ENCODE peak calls at places on chromosomes 3 and 15, in six cellular contexts. C is WERI-Rb-1, F is fibroblast of the aortic adventitia, K is GM13976, N is cardiac muscle cell, L is lung. V is an unnamed sample.

GRCh38 chr3:26921054-26921453 is 298.5 kb downstream of the LRRC3B start:
- DNase-seq in C (no peak), L (no peak), K (no peak), F (no peak), N (no peak), V (no peak)

GRCh38 chr3:89107461-89108035 is at the start of gene EPHA3:
- DNase-seq in F (peak), K (peak), N (peak), C (peak), L (peak), V (peak)

GRCh38 chr3:176351408-176351807 is 845.9 kb downstream of the TBL1XR1 start:
- DNase-seq in F (peak), N (peak), C (no peak), L (no peak), K (no peak), V (no peak)

GRCh38 chr15:87575896-87576295 is 680.6 kb downstream of the NTRK3 start:
- DNase-seq in C (no peak), L (no peak), K (no peak), F (no peak), N (no peak), V (no peak)

GRCh38 chr3:178810173-178810572 is 261.4 kb downstream of the ZMAT3 start:
- DNase-seq in F (no peak), K (no peak), C (no peak), N (no peak), L (no peak), V (no peak)

GRCh38 chr15:28113426-28114113 is 14.5 kb upstream of the OCA2 start:
- DNase-seq in F (no peak), N (no peak), C (no peak), K (no peak), L (no peak), V (no peak)

GRCh38 chr15:23416349-23417276 is 30.4 kb downstream of the GOLGA6L2 start:
- DNase-seq in K (no peak), C (no peak), F (no peak), N (no peak), L (no peak), V (no peak)

GRCh38 chr3:39639344-39640236 is 169.8 kb upstream of the MYRIP start:
- DNase-seq in N (peak), C (no peak), K (no peak), F (peak), L (peak), V (peak)

GRCh38 chr3:149487598-149488197 is 13.2 kb downstream of the TM4SF4 start:
- DNase-seq in F (no peak), N (no peak), K (peak), L (no peak), C (peak), V (no peak)

GRCh38 chr3:129046037-129046731 is 14.4 kb upstream of the GP9 start:
- DNase-seq in F (no peak), K (no peak), L (no peak), N (no peak), C (no peak), V (no peak)

GRCh38 chr3:156806698-156807097 is 19.5 kb upstream of the LEKR1 start:
- DNase-seq in F (no peak), L (no peak), K (no peak), C (no peak), N (no peak), V (no peak)

GRCh38 chr3:3119393-3119851 is 7.3 kb upstream of the TRNT1 start:
- DNase-seq in C (no peak), K (no peak), L (no peak), F (peak), N (no peak), V (no peak)

GRCh38 chr3:62201438-62202035 is 171.8 kb downstream of the FEZF2 start:
- DNase-seq in K (peak), F (peak), N (peak), C (no peak), L (no peak), V (peak)

GRCh38 chr3:101170806-101171558 is 149.4 kb downstream of the IMPG2 start:
- DNase-seq in K (no peak), F (no peak), L (no peak), N (no peak), C (no peak), V (no peak)

GRCh38 chr15:31349233-31350141 is 22.9 kb downstream of the KLF13 start:
- DNase-seq in N (no peak), K (no peak), F (no peak), C (no peak), L (no peak), V (no peak)

GRCh38 chr15:31350771-31351170 is 24.1 kb downstream of the KLF13 start:
- DNase-seq in K (no peak), N (no peak), L (no peak), F (no peak), C (no peak), V (no peak)

GRCh38 chr15:31352283-31352880 is 25.7 kb downstream of the KLF13 start:
- DNase-seq in N (peak), L (no peak), F (no peak), C (peak), K (no peak), V (no peak)

GRCh38 chr15:31353931-31354330 is 27.3 kb downstream of the KLF13 start:
- DNase-seq in K (no peak), F (peak), C (no peak), L (no peak), N (peak), V (peak)

DNA sequence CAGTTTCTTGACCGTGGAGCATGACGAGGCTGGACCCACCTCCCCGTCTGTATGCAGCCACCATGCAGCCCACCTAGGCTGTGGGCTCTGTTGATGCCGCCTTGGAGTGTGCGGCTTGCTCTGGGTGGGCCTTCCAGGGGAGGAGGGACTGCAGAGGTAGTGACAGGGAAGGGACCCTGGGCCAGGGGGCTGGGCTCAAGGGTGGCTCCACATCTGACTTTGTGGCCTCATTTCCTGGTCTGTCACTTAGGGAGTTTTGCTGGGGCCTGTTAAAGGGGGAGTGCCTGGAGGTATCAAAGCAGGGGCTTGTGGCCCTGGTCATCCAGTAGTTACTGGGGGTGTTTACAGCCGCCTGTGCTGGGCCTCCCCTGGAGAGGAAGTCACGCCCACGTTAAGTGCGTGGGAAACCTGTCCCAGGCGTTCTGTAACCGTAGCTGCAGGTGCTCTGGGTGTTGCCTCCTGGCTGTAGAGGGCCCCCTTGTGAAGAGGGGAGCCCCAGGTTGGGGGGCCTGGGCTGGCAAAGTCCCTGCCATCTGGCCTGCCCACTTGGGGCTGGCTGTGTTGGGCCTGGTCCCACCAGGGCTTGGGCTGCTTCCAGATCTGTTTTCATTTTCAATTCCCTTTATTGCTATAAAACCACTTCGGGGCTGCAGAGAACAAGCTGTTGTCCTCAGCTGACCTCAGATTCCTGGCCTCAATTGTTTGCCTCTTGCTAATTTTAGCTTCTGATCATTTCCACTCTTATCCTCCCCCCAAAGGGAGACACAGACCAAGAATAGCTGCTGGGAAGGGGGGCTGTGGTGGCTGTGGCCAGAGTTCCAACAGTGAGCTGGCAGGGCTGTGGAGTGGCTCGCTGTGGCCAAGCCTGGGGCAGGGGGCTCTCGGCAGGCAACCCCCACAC is 26.5 kb downstream of the KLF13 start:
- DNase-seq in F (peak), L (no peak), C (peak), K (peak), N (peak), V (peak)
- TF ChIP-seq CTCF in F (no peak), L (no peak), C (no peak), K (peak), N (peak), V (no peak)

GRCh38 chr15:79025802-79026201 is 64.8 kb downstream of the RASGRF1 start:
- DNase-seq in K (no peak), F (no peak), L (no peak), C (no peak), N (no peak), V (no peak)

GRCh38 chr15:79027532-79028410 is 62.8 kb downstream of the RASGRF1 start:
- DNase-seq in F (no peak), C (no peak), L (no peak), K (no peak), N (no peak), V (no peak)

GRCh38 chr15:79023546-79023890 is 67.1 kb downstream of the RASGRF1 start:
- DNase-seq in L (no peak), C (no peak), N (no peak), K (no peak), F (no peak), V (no peak)

GRCh38 chr15:79023918-79024317 is 66.7 kb downstream of the RASGRF1 start:
- DNase-seq in L (no peak), K (no peak), N (no peak), C (no peak), F (no peak), V (no peak)

DNA sequence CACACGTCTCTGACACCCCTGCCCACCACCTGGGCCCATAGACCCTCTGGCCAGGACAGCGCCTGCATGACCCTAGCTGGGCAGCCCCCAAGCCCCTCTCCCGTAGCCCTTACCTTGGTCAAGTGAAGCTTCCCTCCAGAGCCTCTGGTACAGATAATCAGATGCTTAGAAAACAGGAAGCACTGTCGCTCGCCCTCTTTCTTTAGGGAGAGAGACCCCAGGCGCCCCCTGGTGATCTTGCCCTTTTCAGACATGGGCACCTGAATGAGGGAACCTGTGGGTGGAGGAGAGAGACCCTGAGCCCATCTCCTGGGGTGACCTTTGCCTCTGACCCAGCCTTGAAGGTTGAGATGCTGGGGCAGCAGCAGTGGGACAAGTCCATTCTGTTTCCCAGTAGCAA is 65.4 kb downstream of the RASGRF1 start:
- DNase-seq in F (no peak), K (no peak), L (no peak), N (no peak), C (peak), V (no peak)
- TF ChIP-seq CTCF in F (peak), K (no peak), L (no peak), N (peak), C (peak), V (no peak)

DNA sequence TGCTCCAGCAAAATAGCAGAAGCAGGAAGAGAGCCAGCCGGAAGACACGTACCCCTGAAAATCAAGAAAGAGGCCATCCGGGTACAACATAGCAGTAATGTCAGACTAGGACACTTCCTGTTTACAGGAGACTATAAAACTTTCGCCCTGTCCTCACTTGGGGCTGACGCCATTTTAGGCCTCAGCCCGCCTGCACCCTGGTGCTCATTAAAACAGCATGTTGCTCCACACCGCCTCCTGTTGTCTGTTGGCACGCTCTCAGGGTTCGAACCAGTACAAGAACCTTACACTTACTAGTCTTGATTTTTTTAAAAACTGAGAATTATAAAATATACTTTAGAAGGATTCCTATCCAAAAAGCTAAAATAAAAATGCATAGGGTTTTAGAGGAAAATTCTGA is 159.8 kb upstream of the NR2E3 start:
- DNase-seq in N (no peak), F (no peak), C (no peak), K (no peak), L (no peak), V (no peak)
- TF ChIP-seq CTCF in N (no peak), F (no peak), C (peak), K (no peak), L (no peak), V (no peak)

GRCh38 chr15:96670389-96670788 is 339.9 kb downstream of the NR2F2 start:
- DNase-seq in N (no peak), K (no peak), L (no peak), C (no peak), F (no peak), V (no peak)
- TF ChIP-seq CTCF in N (no peak), K (no peak), L (no peak), C (no peak), F (no peak), V (no peak)

GRCh38 chr3:139288266-139288821 is 55.5 kb upstream of the MRPS22 start:
- DNase-seq in L (no peak), C (no peak), F (no peak), N (peak), K (no peak), V (peak)
- TF ChIP-seq CTCF in L (no peak), C (peak), F (no peak), N (peak), K (no peak), V (peak)

DNA sequence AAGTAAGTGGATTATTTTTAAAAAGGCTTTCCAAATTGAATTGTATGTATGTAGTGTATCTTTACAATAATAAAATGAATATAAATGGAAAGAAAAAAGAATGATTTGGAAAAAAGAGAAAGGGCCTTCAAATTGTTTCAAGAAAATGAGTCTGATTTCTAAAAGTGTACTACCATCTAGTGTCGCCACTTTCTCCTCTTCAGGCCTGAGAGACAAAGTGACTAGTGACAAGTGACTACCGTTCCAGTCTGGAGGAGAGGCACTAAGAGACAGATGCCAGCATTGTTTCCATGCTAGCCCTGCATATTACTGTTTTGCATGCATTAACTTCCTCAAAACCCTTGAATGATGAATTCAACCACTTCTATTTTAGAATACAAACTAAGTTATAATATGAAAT is 39.3 kb downstream of the P3H2 start:
- DNase-seq in C (no peak), L (no peak), N (no peak), K (no peak), F (no peak), V (no peak)
- TF ChIP-seq CTCF in C (no peak), L (no peak), N (no peak), K (no peak), F (no peak), V (no peak)

DNA sequence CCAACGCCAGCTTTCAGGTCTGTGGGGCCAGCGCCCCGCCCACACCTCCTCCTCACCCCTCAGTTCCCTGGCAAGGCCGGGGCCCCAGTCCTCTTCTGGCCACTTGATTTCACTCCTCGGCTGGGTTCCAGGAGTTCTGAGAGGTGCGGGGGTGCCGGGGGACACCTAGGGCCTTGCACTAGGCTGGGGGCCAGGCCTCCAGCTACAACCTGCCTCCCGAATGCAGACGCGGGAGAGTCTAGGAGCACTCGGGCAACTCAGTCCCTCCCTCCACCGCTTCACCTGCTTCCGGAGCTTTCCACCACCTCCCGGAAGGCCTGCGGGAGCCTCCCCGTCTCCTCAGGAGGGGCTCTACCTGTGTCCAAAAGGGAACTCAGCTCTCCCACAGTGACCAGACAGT is 35.6 kb downstream of the TNK2 start:
- DNase-seq in N (no peak), K (no peak), F (no peak), L (peak), C (no peak), V (no peak)
- TF ChIP-seq CTCF in N (no peak), K (no peak), F (no peak), L (no peak), C (no peak), V (no peak)

DNA sequence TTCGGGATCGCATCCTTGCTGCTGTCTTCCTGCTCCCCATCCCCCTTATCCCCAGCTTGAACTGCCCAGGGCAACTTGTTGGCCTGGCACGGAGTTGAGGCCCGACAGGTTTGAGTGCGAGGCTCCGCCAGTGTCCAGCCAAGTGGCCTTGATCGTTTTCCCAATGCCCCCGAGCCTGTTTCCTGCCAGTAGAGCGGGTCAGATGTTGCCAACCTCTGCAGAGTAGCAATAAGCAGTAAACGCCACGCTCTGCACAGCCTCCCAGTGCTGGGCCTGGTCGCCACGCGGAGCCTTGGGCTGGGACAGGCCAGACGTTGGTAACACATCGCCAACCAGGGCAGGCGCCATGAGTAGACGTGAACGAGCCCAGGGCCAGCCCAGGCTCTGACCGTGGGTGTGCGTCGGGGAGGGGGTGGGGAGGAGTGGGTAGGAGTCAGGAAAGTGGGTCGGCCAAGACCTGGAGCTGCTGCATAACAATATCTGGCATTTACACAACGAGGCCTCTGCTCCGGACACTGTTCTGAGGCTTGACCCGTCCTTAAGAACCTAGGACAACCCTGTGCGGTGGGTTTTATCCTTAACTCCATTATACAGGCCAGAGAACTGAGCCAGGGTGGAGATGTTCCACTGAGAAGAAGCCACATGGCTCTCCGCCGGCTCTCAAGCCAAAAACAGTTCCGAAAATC is 444 bp upstream of the ABHD14A start:
- DNase-seq in N (peak), F (no peak), C (no peak), K (no peak), L (no peak), V (no peak)
- TF ChIP-seq CTCF in N (no peak), F (no peak), C (no peak), K (no peak), L (no peak), V (peak)

V was measured in HFFc6.